ENCODE peak calls at places on chromosomes 12 and 14, in ten cellular contexts. U is left lung, F is AG04450, T is stomach, O is heart left ventricle, C is testis, S is lung, Z is ovary, M is OCI-LY7, Q is hepatocyte. N is an unnamed sample.

GRCh38 chr12:76123301-76124212 is 39.1 kb upstream of the NAP1L1 start:
- DNase-seq in T (no peak), F (no peak), S (no peak), U (no peak), O (no peak), C (no peak), Q (no peak), M (no peak), Z (no peak), N (no peak)

GRCh38 chr14:96265387-96265786 is 9.4 kb downstream of the BDKRB1 start:
- DNase-seq in O (no peak), S (no peak), Q (no peak), F (no peak), C (no peak), T (no peak), Z (no peak), U (no peak), M (no peak), N (no peak)

GRCh38 chr12:7433276-7433822 is 10.6 kb downstream of the CD163L1 start:
- DNase-seq in S (no peak), M (no peak), F (peak; percentile 30), U (no peak), Q (no peak), T (no peak), O (no peak), Z (no peak), C (no peak), N (no peak)

GRCh38 chr14:52354257-52354656 is 40.1 kb downstream of the PTGER2 start:
- DNase-seq in Z (no peak), M (no peak), C (no peak), F (no peak), S (no peak), O (no peak), T (no peak), U (no peak), Q (no peak), N (no peak)

GRCh38 chr14:101819251-101819990 is 57.9 kb downstream of the PPP2R5C start:
- DNase-seq in O (no peak), S (no peak), T (no peak), U (no peak), M (no peak), F (no peak), Z (no peak), Q (no peak), C (no peak), N (peak; percentile 72)

GRCh38 chr12:47816646-47817271 is 2.9 kb downstream of the HDAC7 start:
- DNase-seq in O (peak; percentile 65), Z (peak; percentile 51), Q (no peak), C (no peak), M (no peak), U (no peak), S (no peak), T (no peak), F (no peak), N (no peak)

GRCh38 chr14:24078146-24078545 is 6.8 kb downstream of the CPNE6 start:
- DNase-seq in M (no peak), C (no peak), O (no peak), Q (no peak), S (no peak), Z (no peak), U (peak; percentile 30), F (no peak), T (no peak), N (no peak)

GRCh38 chr14:31939934-31940333 is 137.2 kb upstream of the ARHGAP5 start:
- DNase-seq in S (no peak), Q (no peak), Z (no peak), U (no peak), M (no peak), F (no peak), C (no peak), T (no peak), O (no peak), N (no peak)

GRCh38 chr12:49529409-49529808 is 9.4 kb upstream of the KCNH3 start:
- DNase-seq in F (no peak), T (no peak), S (no peak), O (no peak), U (no peak), C (no peak), Z (no peak), Q (no peak), M (no peak), N (no peak)

GRCh38 chr12:128025856-128026255 is 241.1 kb upstream of the TMEM132C start:
- DNase-seq in S (no peak), Z (no peak), C (no peak), Q (peak; percentile 41), F (no peak), T (no peak), M (no peak), U (no peak), O (no peak), N (no peak)

GRCh38 chr12:125861299-125862281 is 796.4 kb downstream of the AACS start:
- DNase-seq in U (peak; percentile 76), O (peak; percentile 57), M (no peak), S (peak; percentile 78), Q (no peak), C (peak; percentile 90), Z (no peak), T (peak; percentile 42), F (no peak), N (no peak)

GRCh38 chr12:77377116-77377515 is 311.7 kb upstream of the E2F7 start:
- DNase-seq in S (no peak), F (no peak), M (no peak), T (no peak), O (no peak), Q (no peak), U (no peak), Z (no peak), C (no peak), N (no peak)

GRCh38 chr12:19278407-19278806 is 148.9 kb downstream of the PLEKHA5 start:
- DNase-seq in O (no peak), S (no peak), Z (no peak), F (no peak), U (no peak), T (no peak), C (no peak), M (no peak), Q (no peak), N (no peak)

GRCh38 chr12:100141666-100141997 is 1.0 kb downstream of the BLTP3B start:
- DNase-seq in Z (peak; percentile 62), O (no peak), T (no peak), C (no peak), S (no peak), F (peak; percentile 61), U (no peak), Q (peak; percentile 70), M (peak; percentile 22), N (no peak)

GRCh38 chr12:55738113-55739024 is 4.6 kb upstream of the GDF11 start:
- DNase-seq in Z (peak; percentile 87), M (peak; percentile 96), C (peak; percentile 93), S (peak; percentile 81), F (no peak), O (peak; percentile 79), Q (peak; percentile 90), T (peak; percentile 68), U (peak; percentile 86), N (peak; percentile 77)

GRCh38 chr12:34625116-34625515 is 602.8 kb downstream of the ALG10 start:
- DNase-seq in F (no peak), C (no peak), O (no peak), M (peak; percentile 10), T (no peak), Q (no peak), U (no peak), Z (no peak), S (no peak), N (no peak)

GRCh38 chr14:35155962-35156361 is 33.6 kb downstream of the PRORP start:
- DNase-seq in U (no peak), Q (peak; percentile 3), Z (no peak), C (no peak), S (no peak), T (no peak), O (no peak), F (peak; percentile 15), M (peak; percentile 33), N (no peak)

GRCh38 chr12:31236998-31237637 is 88.8 kb downstream of the SINHCAF start:
- DNase-seq in T (no peak), U (no peak), F (no peak), Q (no peak), S (peak; percentile 20), Z (no peak), M (no peak), C (no peak), O (no peak), N (no peak)

GRCh38 chr12:17975239-17975638 is 114.8 kb downstream of the RERGL start:
- DNase-seq in U (no peak), F (no peak), Z (no peak), O (no peak), M (no peak), C (no peak), S (no peak), Q (no peak), T (no peak), N (no peak)

GRCh38 chr14:37223947-37224474 is 26.3 kb downstream of the MIPOL1 start:
- DNase-seq in C (no peak), Z (no peak), M (no peak), F (no peak), O (no peak), T (no peak), S (no peak), Q (no peak), U (no peak), N (no peak)
- H3K9me3 ChIP-seq in C (no peaks in the 10 kb centered on the region), Z (no peaks in the 10 kb centered on the region), M (peaks cover 4% of the 10 kb centered on the region), F (peaks cover 14% of the 10 kb centered on the region), O (peaks cover 8% of the 10 kb centered on the region), T (peaks cover 5% of the 10 kb centered on the region), S (peaks cover 6% of the 10 kb centered on the region), Q (no peaks in the 10 kb centered on the region), U (no peaks in the 10 kb centered on the region), N (no peaks in the 10 kb centered on the region)

DNA sequence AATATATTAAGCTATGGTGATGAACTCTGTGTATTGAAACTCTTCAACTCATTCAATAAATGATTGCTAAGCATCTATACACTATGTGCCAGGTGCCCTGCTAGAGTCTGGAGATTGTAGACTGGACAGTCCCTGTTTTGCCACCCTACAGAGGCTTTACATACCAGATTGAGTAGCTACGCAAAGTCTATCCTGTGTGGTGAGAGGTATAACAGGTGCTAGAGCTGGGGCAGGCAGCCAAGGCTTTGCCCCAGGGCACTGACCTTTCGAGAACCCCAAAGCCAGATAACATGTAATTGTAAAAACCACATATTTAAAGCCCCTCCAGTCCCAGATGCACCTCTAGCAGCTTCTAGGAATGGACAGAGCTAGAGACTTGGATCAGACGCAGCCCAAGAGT is 52.8 kb downstream of the PPM1H start:
- DNase-seq in T (no peak), S (no peak), Q (no peak), C (no peak), U (no peak), F (no peak), Z (no peak), O (no peak), M (peak; percentile 24), N (no peak)
- H3K9me3 ChIP-seq in T (no peaks in the 10 kb centered on the region), S (no peaks in the 10 kb centered on the region), Q (no peaks in the 10 kb centered on the region), C (no peaks in the 10 kb centered on the region), U (no peaks in the 10 kb centered on the region), F (no peaks in the 10 kb centered on the region), Z (no peaks in the 10 kb centered on the region), O (no peaks in the 10 kb centered on the region), M (no peaks in the 10 kb centered on the region), N (no peaks in the 10 kb centered on the region)

GRCh38 chr12:132922676-132923075 is 33.4 kb downstream of the ZNF605 start:
- DNase-seq in T (no peak), O (no peak), Z (no peak), M (no peak), C (no peak), U (no peak), Q (no peak), F (no peak), S (no peak), N (no peak)
- H3K9me3 ChIP-seq in T (peaks cover 81% of the 10 kb centered on the region), O (peaks cover 99% of the 10 kb centered on the region), Z (peaks cover 10% of the 10 kb centered on the region), M (peaks cover 62% of the 10 kb centered on the region), C (no peaks in the 10 kb centered on the region), U (peaks cover 34% of the 10 kb centered on the region), Q (peaks cover 60% of the 10 kb centered on the region), F (peaks cover 76% of the 10 kb centered on the region), S (peaks cover 48% of the 10 kb centered on the region), N (peaks cover 49% of the 10 kb centered on the region)

GRCh38 chr12:80129895-80130535 is 30.7 kb downstream of the OTOGL start:
- DNase-seq in M (no peak), Q (no peak), Z (no peak), C (no peak), S (no peak), F (no peak), O (no peak), T (no peak), U (no peak), N (no peak)
- H3K9me3 ChIP-seq in M (no peaks in the 10 kb centered on the region), Q (no peaks in the 10 kb centered on the region), Z (no peaks in the 10 kb centered on the region), C (no peaks in the 10 kb centered on the region), S (peaks cover 2% of the 10 kb centered on the region), F (no peaks in the 10 kb centered on the region), O (no peaks in the 10 kb centered on the region), T (no peaks in the 10 kb centered on the region), U (no peaks in the 10 kb centered on the region), N (no peaks in the 10 kb centered on the region)

N was measured in T-helper 17 cell.